ENCODE peak calls at places on chromosomes 16 and 17, in five cellular contexts. M is IMR-90, N is H1, K is neuronal stem cell, I is mesenchymal stem cell. Q is an unnamed sample.

GRCh38 chr16:13439766-13440165 is 480.2 kb upstream of the ERCC4 start:
- DNase-seq in M (no peak), N (no peak), K (no peak), I (no peak), Q (no peak)

GRCh38 chr16:66294507-66294906 is 72.0 kb upstream of the CDH5 start:
- DNase-seq in M (no peak), N (no peak), K (no peak), I (no peak), Q (no peak)

GRCh38 chr17:79835470-79835899 is 3.8 kb downstream of the CBX4 start:
- DNase-seq in M (no peak), N (peak), K (no peak), I (no peak), Q (peak)

GRCh38 chr17:29840884-29841283 is 89.1 kb downstream of the SSH2 start:
- DNase-seq in M (peak), N (no peak), K (no peak), I (peak), Q (no peak)

GRCh38 chr16:19872179-19872863 is 12.3 kb downstream of the GPRC5B start:
- DNase-seq in M (no peak), N (no peak), K (no peak), I (no peak), Q (no peak)

GRCh38 chr16:83969771-83970429 is 1.9 kb downstream of the NECAB2 start:
- DNase-seq in M (no peak), N (no peak), K (no peak), I (no peak), Q (no peak)

GRCh38 chr17:78883090-78883532 is 19.9 kb downstream of the CEP295NL start:
- DNase-seq in M (peak), N (no peak), K (no peak), I (peak), Q (no peak)

GRCh38 chr16:14522617-14523135 is 107.4 kb downstream of the PARN start:
- DNase-seq in M (no peak), N (no peak), K (no peak), I (no peak), Q (no peak)

GRCh38 chr17:57528084-57528451 is 217.0 kb downstream of the CCDC182 start:
- DNase-seq in M (no peak), N (no peak), K (no peak), I (no peak), Q (no peak)

GRCh38 chr17:29659155-29659554 is 36.4 kb upstream of the CORO6 start:
- DNase-seq in M (no peak), N (no peak), K (no peak), I (no peak), Q (no peak)

GRCh38 chr17:60720763-60721531 is 43.3 kb downstream of the BCAS3 start:
- DNase-seq in M (peak), N (peak), K (peak), I (peak), Q (peak)

GRCh38 chr17:34711646-34712045 is 132.3 kb downstream of the TMEM132E start:
- DNase-seq in M (no peak), N (no peak), K (no peak), I (no peak), Q (peak)

GRCh38 chr16:81945665-81946064 is 65.6 kb downstream of the SDR42E1 start:
- DNase-seq in M (peak), N (no peak), K (no peak), I (no peak), Q (no peak)

GRCh38 chr17:80152057-80152831 is 5.3 kb upstream of the EIF4A3 start:
- DNase-seq in M (peak), N (no peak), K (no peak), I (peak), Q (no peak)

GRCh38 chr17:56358651-56359050 is 205.4 kb downstream of the ANKFN1 start:
- DNase-seq in M (peak), N (no peak), K (no peak), I (no peak), Q (no peak)

GRCh38 chr16:54944002-54944401 is 13.3 kb downstream of the IRX5 start:
- DNase-seq in M (no peak), N (no peak), K (no peak), I (no peak), Q (no peak)

GRCh38 chr17:31571124-31571892 is 179.8 kb downstream of the RAB11FIP4 start:
- DNase-seq in M (peak), N (no peak), K (no peak), I (peak), Q (no peak)

GRCh38 chr16:48231675-48232214 is 12.4 kb upstream of the LONP2 start:
- DNase-seq in M (peak), N (peak), K (peak), I (peak), Q (peak)

GRCh38 chr17:78812849-78813248 is 27.8 kb downstream of the USP36 start:
- DNase-seq in M (no peak), N (no peak), K (no peak), I (no peak), Q (no peak)

GRCh38 chr17:53227514-53227913 is 595.2 kb upstream of the KIF2B start:
- DNase-seq in M (no peak), N (no peak), K (no peak), I (no peak), Q (no peak)

GRCh38 chr17:27256225-27257030 is 37.5 kb upstream of the WSB1 start:
- DNase-seq in M (peak), N (no peak), K (no peak), I (peak), Q (no peak)

GRCh38 chr17:16918443-16918842 is 53.5 kb downstream of the TNFRSF13B start:
- DNase-seq in M (no peak), N (no peak), K (no peak), I (no peak), Q (no peak)

GRCh38 chr16:52526429-52526828 is 20.5 kb downstream of the TOX3 start:
- DNase-seq in M (no peak), N (no peak), K (peak), I (no peak), Q (no peak)

GRCh38 chr16:62602790-62603189 is 566.6 kb upstream of the CDH8 start:
- DNase-seq in M (no peak), N (no peak), K (no peak), I (no peak), Q (no peak)

GRCh38 chr16:85398050-85398451 is 215.1 kb upstream of the GSE1 start:
- DNase-seq in M (no peak), N (peak), K (no peak), I (no peak), Q (no peak)

GRCh38 chr16:2016407-2016922 is 3.1 kb upstream of the NPW start:
- DNase-seq in M (no peak), N (peak), K (no peak), I (no peak), Q (no peak)

GRCh38 chr17:68248886-68249872 is 1.3 kb downstream of the AMZ2 start:
- DNase-seq in M (no peak), N (no peak), K (no peak), I (peak), Q (no peak)

GRCh38 chr17:42188749-42189650 is 3.7 kb upstream of the HCRT start:
- DNase-seq in M (no peak), N (no peak), K (no peak), I (no peak), Q (no peak)

GRCh38 chr17:42191209-42191608 is 3.1 kb downstream of the GHDC start:
- DNase-seq in M (no peak), N (no peak), K (no peak), I (no peak), Q (peak)

GRCh38 chr17:42187833-42188232 is 2.6 kb upstream of the HCRT start:
- DNase-seq in M (no peak), N (no peak), K (no peak), I (no peak), Q (no peak)

GRCh38 chr17:42190491-42191180 is 3.7 kb downstream of the GHDC start:
- DNase-seq in M (no peak), N (no peak), K (no peak), I (no peak), Q (peak)

DNA sequence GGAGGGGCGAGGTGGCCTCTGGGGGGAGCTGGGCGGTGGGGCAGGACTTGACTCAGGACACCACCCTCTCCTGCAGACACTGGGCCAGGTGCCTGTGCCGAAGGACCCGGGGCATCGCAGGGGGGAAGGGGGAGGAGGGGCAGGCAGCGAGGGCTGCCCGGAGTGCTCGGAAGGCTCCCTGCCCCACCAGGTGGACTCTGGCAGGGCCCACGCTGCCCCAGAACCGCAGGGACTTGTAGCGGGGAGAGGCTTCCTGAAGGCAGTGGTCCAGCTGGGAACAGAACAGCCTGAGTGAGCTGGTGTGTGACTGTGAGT is 4.4 kb upstream of the HCRT start:
- DNase-seq in M (no peak), N (no peak), K (no peak), I (no peak), Q (no peak)
- H4K91ac ChIP-seq in M (no peak), N (no peak), K (no peak), I (no peak), Q (no peak)

DNA sequence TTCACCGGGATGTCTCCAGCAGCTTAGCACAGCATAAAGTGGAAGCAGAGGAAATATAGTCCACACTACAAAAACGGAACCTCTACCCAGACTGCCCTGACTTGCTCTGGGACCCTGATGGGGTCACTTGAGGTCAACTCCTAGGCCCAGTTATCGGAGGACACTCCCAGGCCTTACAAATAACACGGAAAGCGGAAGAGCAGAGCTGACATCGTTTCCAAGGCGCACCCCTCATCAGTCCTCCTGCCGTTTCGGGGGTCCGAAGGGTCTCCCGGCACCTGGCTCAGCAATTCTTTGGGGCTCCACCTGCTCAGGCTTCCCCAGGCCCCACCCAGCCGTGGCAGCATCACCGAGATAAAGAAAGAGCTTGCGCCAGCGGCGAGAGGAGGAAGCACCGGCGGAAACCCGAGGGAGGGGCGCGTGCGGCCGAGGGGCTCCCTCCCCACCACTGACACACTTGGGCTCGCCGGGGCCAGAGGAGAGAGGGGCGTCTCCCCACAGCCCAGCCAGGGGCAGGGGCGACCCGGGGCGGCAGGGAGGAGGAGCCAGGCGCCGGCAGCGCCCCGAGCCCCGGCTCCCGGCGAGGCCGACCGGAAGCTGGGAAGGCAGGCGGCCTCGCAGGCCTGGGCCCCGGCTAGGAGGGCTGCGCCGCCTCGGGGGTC is 727 bp downstream of the CORO7 start:
- DNase-seq in M (no peak), N (peak), K (no peak), I (no peak), Q (peak)
- H4K91ac ChIP-seq in M (peak), N (no peak), K (no peak), I (peak), Q (no peak)

GRCh38 chr17:76262732-76263344 is 2.3 kb upstream of the UBALD2 start:
- DNase-seq in M (no peak), N (no peak), K (no peak), I (peak), Q (no peak)
- H4K91ac ChIP-seq in M (no peak), N (peak), K (no peak), I (no peak), Q (no peak)

DNA sequence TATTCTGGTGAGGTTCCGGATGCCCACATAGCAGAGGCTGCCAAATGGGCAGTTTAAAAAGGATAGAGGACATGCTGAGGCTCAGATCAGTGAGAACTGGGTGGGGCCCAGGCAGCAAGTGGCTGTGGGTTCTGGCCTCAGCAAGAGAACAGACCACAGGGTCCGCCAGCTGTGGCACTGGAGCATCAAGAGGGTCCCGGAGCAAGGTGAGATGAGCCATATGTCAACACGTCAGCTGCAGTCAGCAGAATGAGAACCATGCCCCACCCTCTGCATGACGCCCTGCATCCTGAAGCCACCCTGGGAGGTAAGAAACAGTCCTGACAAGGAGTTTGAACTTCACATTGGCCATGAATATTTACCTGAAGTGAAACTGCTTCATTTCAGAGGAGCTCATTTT is 20.1 kb upstream of the CCL5 start:
- DNase-seq in M (no peak), N (no peak), K (no peak), I (peak), Q (no peak)
- H4K91ac ChIP-seq in M (no peak), N (no peak), K (no peak), I (no peak), Q (no peak)

GRCh38 chr16:87226926-87227650 is 90.1 kb downstream of the C16orf95 start:
- DNase-seq in M (peak), N (no peak), K (no peak), I (peak), Q (no peak)
- H4K91ac ChIP-seq in M (peak), N (no peak), K (no peak), I (peak), Q (no peak)

DNA sequence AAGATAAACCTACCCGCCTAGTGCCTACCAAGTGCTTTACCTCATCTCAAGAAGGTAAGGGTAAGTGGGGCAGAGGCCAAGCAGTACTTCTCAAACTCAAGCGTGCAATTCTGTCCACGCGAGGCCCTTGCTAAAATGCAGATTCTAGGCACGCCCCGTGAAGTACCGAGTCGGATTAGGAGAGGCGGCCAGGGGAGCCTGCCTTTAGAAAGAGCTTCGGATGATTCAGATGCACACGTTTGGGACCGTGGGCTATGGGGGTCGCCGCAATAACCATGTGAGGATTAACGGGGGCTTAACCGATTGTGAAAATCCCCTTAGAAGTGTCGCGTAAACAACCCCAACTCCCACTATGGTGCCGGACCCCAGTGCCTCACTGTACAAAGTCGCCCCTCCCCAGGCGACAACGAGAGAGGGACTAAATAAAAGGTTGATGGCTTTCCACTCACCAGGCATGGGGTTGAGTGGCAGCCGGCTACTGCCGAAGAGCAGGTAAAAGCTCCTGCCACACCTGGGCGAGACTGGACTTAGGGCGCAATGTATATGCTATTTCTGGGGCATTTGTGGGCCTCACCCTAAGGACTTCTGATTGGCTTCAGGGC is 681 bp upstream of the SP2 start:
- DNase-seq in M (peak), N (no peak), K (no peak), I (no peak), Q (no peak)
- H4K91ac ChIP-seq in M (peak), N (no peak), K (no peak), I (no peak), Q (no peak)

DNA sequence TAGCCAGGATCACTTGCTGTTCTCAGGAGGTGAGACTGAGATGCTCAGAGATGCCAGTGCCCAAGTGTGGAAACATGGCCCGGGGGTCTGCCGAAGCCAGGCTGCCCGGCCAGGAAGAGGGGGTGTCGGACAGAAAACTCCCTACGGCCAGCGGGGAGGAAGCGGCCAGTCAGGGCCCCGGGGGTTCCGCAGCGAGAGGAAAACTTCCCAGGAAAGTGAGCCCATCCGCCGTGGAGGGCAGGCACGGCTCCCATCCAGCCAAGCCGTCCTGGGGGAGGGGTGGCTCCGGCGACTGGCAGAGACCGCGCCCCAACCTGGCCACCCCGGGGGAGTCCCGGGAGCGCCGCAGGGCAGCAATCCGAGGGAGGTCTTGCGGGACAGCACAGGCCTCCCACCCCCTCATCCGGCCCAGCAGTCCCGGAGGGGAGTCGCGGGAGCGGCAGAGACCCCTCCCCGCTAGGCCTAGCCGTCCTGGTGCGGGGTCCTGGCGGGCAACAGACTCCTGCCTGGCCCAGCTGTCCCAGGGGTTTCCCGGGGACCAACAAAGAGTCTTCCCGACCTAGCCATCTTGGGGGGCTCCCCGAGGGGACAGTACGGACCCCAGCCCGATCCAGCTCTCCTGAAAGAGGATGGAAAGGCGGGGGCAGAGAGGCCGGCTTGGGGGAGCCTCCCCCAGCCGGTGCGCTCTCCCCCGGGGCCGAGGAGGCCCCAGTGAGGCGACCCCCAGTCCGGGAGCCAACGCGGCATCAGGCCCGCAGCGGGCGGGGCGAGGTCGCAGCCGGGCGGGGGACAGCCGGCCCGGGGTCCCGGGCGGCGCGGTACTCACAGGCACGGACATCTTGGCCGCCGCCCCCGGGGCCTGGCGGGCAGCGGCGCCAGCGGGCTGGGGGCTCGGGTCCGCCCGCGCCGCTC is 13.8 kb upstream of the BCAR1 start:
- DNase-seq in M (no peak), N (peak), K (no peak), I (peak), Q (no peak)
- H4K91ac ChIP-seq in M (peak), N (no peak), K (no peak), I (peak), Q (no peak)

GRCh38 chr16:4518281-4518680 is 20.3 kb downstream of the CDIP1 start:
- DNase-seq in M (no peak), N (no peak), K (no peak), I (no peak), Q (no peak)
- H4K91ac ChIP-seq in M (no peak), N (no peak), K (no peak), I (no peak), Q (no peak)

GRCh38 chr17:62750502-62751349 is 57.4 kb downstream of the MARCHF10 start:
- DNase-seq in M (peak), N (peak), K (no peak), I (no peak), Q (peak)
- H4K91ac ChIP-seq in M (peak), N (no peak), K (no peak), I (no peak), Q (no peak)

Q was measured in H9.